ENCODE peak calls at places on chromosomes 1 and 21, in six cellular contexts. J, Q, N, R, I and G are unnamed samples. For H3K4me1, the result is how much of the 10 kb centered on the place peaks cover.

GRCh38 chr1:186094170-186094569 is 280.9 kb downstream of the TPR start:
- DNase-seq in J (no peak), Q (no peak), N (no peak), R (no peak), I (no peak), G (no peak)

GRCh38 chr1:162774007-162774406 is 16.5 kb upstream of the HSD17B7 start:
- DNase-seq in J (no peak), Q (no peak), N (no peak), R (no peak), I (no peak), G (no peak)

GRCh38 chr1:39944410-39944809 is 10.5 kb upstream of the MFSD2A start:
- DNase-seq in J (no peak), Q (no peak), N (no peak), R (no peak), I (no peak), G (no peak)

GRCh38 chr1:201153474-201154388 is 543 bp downstream of the TMEM9 start:
- DNase-seq in J (no peak), Q (no peak), N (no peak), R (peak), I (no peak), G (no peak)

GRCh38 chr1:184418955-184419733 is 32.3 kb downstream of the C1orf21 start:
- DNase-seq in J (no peak), Q (no peak), N (no peak), R (no peak), I (no peak), G (no peak)

GRCh38 chr1:58883037-58883887 is 99.4 kb upstream of the JUN start:
- DNase-seq in J (peak), Q (peak), N (peak), R (peak), I (peak), G (peak)

GRCh38 chr1:54245501-54245900 is 45.5 kb downstream of the MRPL37 start:
- DNase-seq in J (no peak), Q (no peak), N (no peak), R (no peak), I (no peak), G (no peak)

GRCh38 chr1:85047472-85048295 is 616 bp downstream of the MCOLN3 start:
- DNase-seq in J (no peak), Q (peak), N (no peak), R (peak), I (peak), G (peak)

GRCh38 chr1:58548381-58548780 is 1.9 kb upstream of the OMA1 start:
- DNase-seq in J (no peak), Q (no peak), N (no peak), R (no peak), I (no peak), G (no peak)

GRCh38 chr21:24470852-24471251 is 1136.4 kb downstream of the MRPL39 start:
- DNase-seq in J (no peak), Q (no peak), N (no peak), R (no peak), I (no peak), G (no peak)

GRCh38 chr1:183472488-183473285 is at the start of gene SMG7:
- DNase-seq in J (peak), Q (peak), N (peak), R (peak), I (no peak), G (no peak)

GRCh38 chr1:151371744-151372410 is 628 bp downstream of the SELENBP1 start:
- DNase-seq in J (peak), Q (peak), N (no peak), R (peak), I (peak), G (peak)

GRCh38 chr1:223153177-223154119 is 10.4 kb upstream of the TLR5 start:
- DNase-seq in J (no peak), Q (no peak), N (no peak), R (no peak), I (peak), G (no peak)

GRCh38 chr1:220894025-220894923 is 15.0 kb downstream of the HLX start:
- DNase-seq in J (no peak), Q (no peak), N (no peak), R (no peak), I (peak), G (no peak)

GRCh38 chr1:17629460-17629859 is 90.0 kb downstream of the ARHGEF10L start:
- DNase-seq in J (no peak), Q (no peak), N (no peak), R (no peak), I (no peak), G (no peak)

GRCh38 chr1:203214889-203215288 is 14.6 kb downstream of the CHIT1 start:
- DNase-seq in J (no peak), Q (no peak), N (no peak), R (no peak), I (peak), G (no peak)

GRCh38 chr1:212488436-212489283 is 55.9 kb downstream of the NENF start:
- DNase-seq in J (peak), Q (peak), N (peak), R (peak), I (peak), G (no peak)

GRCh38 chr1:39268906-39269305 is 64.4 kb downstream of the MACF1 start:
- DNase-seq in J (no peak), Q (no peak), N (no peak), R (no peak), I (no peak), G (no peak)

GRCh38 chr1:53646732-53647131 is 92.2 kb downstream of the GLIS1 start:
- DNase-seq in J (no peak), Q (no peak), N (no peak), R (no peak), I (no peak), G (no peak)

GRCh38 chr1:200724064-200724463 is 14.6 kb upstream of the CAMSAP2 start:
- DNase-seq in J (no peak), Q (no peak), N (no peak), R (no peak), I (no peak), G (no peak)

GRCh38 chr1:91871994-91872393 is 14.0 kb downstream of the TGFBR3 start:
- DNase-seq in J (no peak), Q (no peak), N (no peak), R (no peak), I (no peak), G (no peak)

DNA sequence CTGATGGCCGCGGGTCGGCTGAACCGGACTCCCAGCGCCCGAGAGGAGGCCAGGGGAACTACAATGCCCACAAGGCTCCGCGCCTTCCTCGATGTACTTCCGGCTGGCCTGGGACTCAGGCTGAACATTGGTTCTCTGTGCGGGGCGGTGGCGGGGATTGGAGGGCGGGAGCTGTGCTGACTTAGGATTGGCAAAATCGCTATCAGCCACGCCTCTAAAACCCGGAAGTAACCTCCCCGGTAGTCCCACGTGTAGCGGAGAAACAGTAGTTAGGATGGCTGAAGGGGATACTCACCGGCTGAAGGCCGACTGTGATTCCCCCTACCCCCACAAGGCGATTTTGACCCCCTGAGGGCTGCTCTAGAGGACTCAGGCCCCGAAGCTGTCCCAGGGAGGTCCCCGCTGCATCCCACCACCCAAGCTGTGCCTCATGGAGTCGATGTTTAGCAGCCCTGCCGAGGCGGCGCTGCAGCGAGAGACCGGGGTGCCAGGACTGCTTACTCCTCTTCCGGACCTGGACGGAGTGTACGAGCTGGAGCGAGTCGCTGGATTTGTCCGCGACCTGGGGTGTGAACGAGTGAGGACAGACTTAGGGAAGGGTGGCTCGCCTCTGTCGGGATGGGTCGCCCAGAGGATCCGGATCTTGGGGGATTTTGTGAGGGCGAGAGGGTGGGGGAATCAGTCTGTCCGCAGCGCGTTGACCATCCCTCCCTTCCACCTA is at the start of gene DPH2:
- DNase-seq in J (peak), Q (peak), N (peak), R (peak), I (peak), G (peak)
- TF ChIP-seq POLR2A in J (no peak), Q (no peak), N (peak), R (peak), I (no peak), G (no peak)

GRCh38 chr21:35468991-35469390 is 419.9 kb upstream of the RUNX1 start:
- DNase-seq in J (no peak), Q (no peak), N (no peak), R (no peak), I (no peak), G (no peak)
- H3K4me1 ChIP-seq in J (under half), Q (under half), N (under half), R (under half), I (under half), G (under half)

GRCh38 chr21:29321908-29322569 is 23.3 kb downstream of the BACH1 start:
- DNase-seq in J (no peak), Q (no peak), N (no peak), R (no peak), I (no peak), G (no peak)

GRCh38 chr21:29330797-29331196 is 32.1 kb downstream of the BACH1 start:
- DNase-seq in J (no peak), Q (no peak), N (no peak), R (no peak), I (no peak), G (no peak)

GRCh38 chr21:29322570-29322957 is 23.8 kb downstream of the BACH1 start:
- DNase-seq in J (no peak), Q (no peak), N (no peak), R (no peak), I (no peak), G (no peak)

GRCh38 chr21:29323189-29323588 is 24.5 kb downstream of the BACH1 start:
- DNase-seq in J (no peak), Q (no peak), N (no peak), R (no peak), I (no peak), G (no peak)

DNA sequence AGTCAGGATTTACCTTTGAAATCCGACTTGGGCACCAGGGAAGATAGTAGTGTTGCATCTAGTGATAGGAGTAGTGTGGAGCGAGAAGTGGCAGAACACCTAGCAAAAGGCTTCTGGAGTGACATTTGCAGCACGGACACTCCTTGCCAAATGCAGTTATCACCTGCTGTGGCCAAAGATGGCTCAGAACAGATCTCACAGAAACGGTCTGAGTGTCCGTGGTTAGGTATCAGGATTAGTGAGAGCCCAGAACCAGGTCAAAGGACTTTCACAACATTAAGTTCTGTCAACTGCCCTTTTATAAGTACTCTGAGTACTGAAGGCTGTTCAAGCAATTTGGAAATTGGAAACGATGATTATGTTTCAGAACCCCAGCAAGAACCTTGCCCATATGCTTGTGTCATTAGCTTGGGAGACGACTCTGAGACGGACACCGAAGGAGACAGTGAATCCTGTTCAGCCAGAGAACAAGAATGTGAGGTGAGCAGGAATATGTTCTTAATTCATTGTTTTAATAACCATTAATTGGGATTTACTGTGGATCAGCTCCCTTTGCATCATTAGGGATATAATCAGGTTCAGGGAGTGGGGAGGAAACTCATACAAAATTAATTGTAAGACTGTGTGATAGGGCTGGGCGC is 28.3 kb downstream of the BACH1 start:
- DNase-seq in J (no peak), Q (no peak), N (no peak), R (no peak), I (no peak), G (no peak)
- TF ChIP-seq POLR2A in J (no peak), Q (no peak), N (no peak), R (no peak), I (no peak), G (no peak)

GRCh38 chr1:93672477-93673158 is 9.0 kb downstream of the BCAR3 start:
- DNase-seq in J (no peak), Q (no peak), N (no peak), R (no peak), I (peak), G (no peak)

GRCh38 chr1:93675272-93675671 is 6.4 kb downstream of the BCAR3 start:
- DNase-seq in J (no peak), Q (no peak), N (no peak), R (no peak), I (no peak), G (no peak)

GRCh38 chr1:93672069-93672468 is 9.6 kb downstream of the BCAR3 start:
- DNase-seq in J (peak), Q (no peak), N (peak), R (peak), I (peak), G (peak)

GRCh38 chr1:93671090-93671743 is 10.4 kb downstream of the BCAR3 start:
- DNase-seq in J (no peak), Q (no peak), N (no peak), R (no peak), I (no peak), G (no peak)

DNA sequence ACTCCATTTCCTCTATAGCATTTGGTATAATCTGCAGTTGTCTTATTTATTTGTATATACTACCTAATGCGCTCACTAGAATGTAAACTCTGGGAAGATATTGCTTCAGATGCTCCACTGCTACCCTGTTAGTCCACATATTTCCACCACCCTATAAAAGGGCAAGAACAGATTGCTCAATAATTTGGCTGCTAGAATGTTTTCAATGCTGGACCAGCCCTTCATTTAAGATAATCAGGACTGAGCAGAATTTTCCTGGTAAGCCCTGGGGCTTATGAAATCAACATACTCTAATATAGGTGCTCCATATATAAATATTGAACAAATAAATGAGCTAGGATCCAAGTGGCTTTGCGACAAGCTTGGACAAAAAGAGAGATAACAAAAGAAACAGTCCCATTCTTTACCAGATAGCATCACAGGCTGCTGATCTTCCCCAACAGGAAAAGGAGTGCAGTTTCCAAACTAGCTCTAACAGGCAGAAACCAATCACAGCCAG is 8.4 kb downstream of the BCAR3 start:
- DNase-seq in J (no peak), Q (no peak), N (no peak), R (no peak), I (no peak), G (no peak)
- H3K4me1 ChIP-seq in J (under half), Q (half or more), N (under half), R (half or more), I (half or more), G (half or more)

GRCh38 chr1:193971595-193971994 is 785.2 kb upstream of the B3GALT2 start:
- DNase-seq in J (no peak), Q (no peak), N (no peak), R (peak), I (no peak), G (no peak)
- TF ChIP-seq POLR2A in J (no peak), Q (no peak), N (no peak), R (no peak), I (no peak), G (no peak)

GRCh38 chr21:44086636-44087425 is 20.4 kb upstream of the PWP2 start:
- DNase-seq in J (no peak), Q (peak), N (no peak), R (no peak), I (no peak), G (no peak)
- H3K4me1 ChIP-seq in J (under half), Q (under half), N (under half), R (under half), I (under half), G (under half)

GRCh38 chr1:150161747-150162581 is 12.2 kb downstream of the PLEKHO1 start:
- DNase-seq in J (peak), Q (no peak), N (no peak), R (no peak), I (no peak), G (no peak)

GRCh38 chr1:150162582-150162861 is 12.8 kb downstream of the PLEKHO1 start:
- DNase-seq in J (no peak), Q (no peak), N (no peak), R (no peak), I (no peak), G (no peak)

GRCh38 chr1:150164769-150165168 is 15.1 kb downstream of the PLEKHO1 start:
- DNase-seq in J (no peak), Q (no peak), N (no peak), R (no peak), I (peak), G (no peak)

GRCh38 chr1:150164224-150164623 is 14.5 kb downstream of the PLEKHO1 start:
- DNase-seq in J (no peak), Q (no peak), N (no peak), R (no peak), I (peak), G (peak)

DNA sequence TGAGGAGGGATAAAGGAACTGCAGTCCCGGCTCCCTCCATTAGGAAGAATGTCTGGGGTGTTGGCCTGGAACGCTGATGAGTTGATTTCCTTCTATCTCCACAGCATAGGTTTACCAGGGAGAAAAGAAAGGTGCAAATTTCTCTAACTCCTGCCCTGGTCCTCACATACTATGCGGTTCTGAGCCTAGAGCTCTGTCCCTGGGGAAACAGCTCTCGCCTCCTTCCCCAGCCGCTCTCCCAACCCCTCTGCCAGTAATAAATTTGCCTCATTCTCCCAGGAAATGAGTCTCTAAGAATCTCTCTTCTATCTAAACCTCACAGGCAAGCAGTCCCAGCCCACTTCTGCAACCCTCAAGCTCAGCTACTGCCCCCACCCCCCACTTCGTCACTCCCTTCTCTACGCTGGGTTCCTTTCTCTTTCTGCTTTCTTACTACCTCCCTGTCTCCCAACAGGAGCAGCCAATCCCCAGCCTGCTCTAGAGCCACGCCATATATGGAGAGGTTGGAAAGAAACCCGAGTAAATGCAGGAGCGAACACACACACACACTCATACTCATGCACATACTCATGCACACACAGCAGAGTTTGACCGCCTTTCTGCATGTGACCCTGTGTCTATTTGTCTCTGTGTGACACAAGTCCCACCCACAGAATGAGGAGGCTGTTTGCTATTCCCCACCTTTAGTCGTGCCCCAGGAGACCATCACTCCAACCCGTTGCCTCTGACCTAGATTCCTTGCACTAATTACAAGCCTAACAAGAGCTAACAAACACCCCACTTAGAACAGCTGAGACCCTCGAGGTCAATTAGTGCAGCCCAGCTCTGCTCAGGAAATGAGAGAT is 13.4 kb downstream of the PLEKHO1 start:
- DNase-seq in J (peak), Q (peak), N (peak), R (no peak), I (peak), G (peak)
- TF ChIP-seq POLR2A in J (peak), Q (no peak), N (peak), R (no peak), I (peak), G (peak)